ENCODE peak calls at places on chromosome 11, in four cellular contexts. Z, B, M and E are unnamed samples.

GRCh38 chr11:104091281-104092071 is 55.0 kb downstream of the DDI1 start:
- DNase-seq in Z (no peak), B (no peak), M (no peak), E (no peak)

GRCh38 chr11:130383363-130384168 is 44.8 kb downstream of the ADAMTS8 start:
- DNase-seq in Z (peak; percentile 99), B (no peak), M (peak; percentile 77), E (no peak)

GRCh38 chr11:68015467-68015866 is 5.3 kb downstream of the ALDH3B1 start:
- DNase-seq in Z (no peak), B (no peak), M (no peak), E (no peak)

GRCh38 chr11:114343493-114343892 is 47.3 kb downstream of the NNMT start:
- DNase-seq in Z (no peak), B (no peak), M (no peak), E (no peak)

GRCh38 chr11:64607381-64608259 is 16.6 kb downstream of the SLC22A12 start:
- DNase-seq in Z (peak; percentile 4), B (no peak), M (peak; percentile 96), E (no peak)

GRCh38 chr11:114061053-114062049 is 1.8 kb downstream of the ZBTB16 start:
- DNase-seq in Z (peak; percentile 40), B (peak; percentile 48), M (peak; percentile 91), E (peak; percentile 45)

GRCh38 chr11:18706330-18707243 is 8.0 kb downstream of the TMEM86A start:
- DNase-seq in Z (no peak), B (peak; percentile 61), M (peak; percentile 89), E (peak; percentile 58)

GRCh38 chr11:118619444-118620205 is 12.2 kb downstream of the PHLDB1 start:
- DNase-seq in Z (peak; percentile 96), B (no peak), M (peak; percentile 95), E (no peak)

GRCh38 chr11:74185695-74186094 is 14.6 kb downstream of the PPME1 start:
- DNase-seq in Z (peak; percentile 37), B (no peak), M (peak; percentile 19), E (no peak)

GRCh38 chr11:75195164-75195962 is 44.5 kb downstream of the SLCO2B1 start:
- DNase-seq in Z (no peak), B (no peak), M (peak; percentile 73), E (no peak)

GRCh38 chr11:64742087-64742939 is 1.6 kb downstream of the RASGRP2 start:
- DNase-seq in Z (no peak), B (no peak), M (peak; percentile 94), E (peak; percentile 76)

GRCh38 chr11:77083553-77084245 is 16.9 kb downstream of the CAPN5 start:
- DNase-seq in Z (no peak), B (peak; percentile 19), M (peak; percentile 65), E (no peak)

GRCh38 chr11:93589347-93589746 is 46.2 kb upstream of the SMCO4 start:
- DNase-seq in Z (no peak), B (peak; percentile 30), M (no peak), E (no peak)

GRCh38 chr11:69080361-69080973 is 31.7 kb downstream of the TPCN2 start:
- DNase-seq in Z (peak; percentile 46), B (no peak), M (peak; percentile 97), E (no peak)

GRCh38 chr11:67665537-67666302 is 8.7 kb downstream of the ALDH3B2 start:
- DNase-seq in Z (no peak), B (peak; percentile 78), M (peak; percentile 57), E (peak; percentile 45)

GRCh38 chr11:103494491-103494890 is 385.3 kb downstream of the DYNC2H1 start:
- DNase-seq in Z (no peak), B (no peak), M (no peak), E (no peak)

GRCh38 chr11:65911682-65912568 is 6.9 kb downstream of the C11orf68 start:
- DNase-seq in Z (peak; percentile 73), B (no peak), M (peak; percentile 96), E (peak; percentile 17)

GRCh38 chr11:79400717-79401330 is 40.0 kb downstream of the TENM4 start:
- DNase-seq in Z (peak; percentile 38), B (peak; percentile 48), M (peak; percentile 72), E (no peak)

GRCh38 chr11:64725601-64726139 is 2.7 kb upstream of the NRXN2 start:
- DNase-seq in Z (no peak), B (no peak), M (peak; percentile 73), E (no peak)

GRCh38 chr11:123479048-123479837 is 49.2 kb downstream of the GRAMD1B start:
- DNase-seq in Z (no peak), B (no peak), M (peak; percentile 72), E (peak; percentile 34)

GRCh38 chr11:834371-835316 is 1.9 kb downstream of the CD151 start:
- DNase-seq in Z (peak; percentile 69), B (peak; percentile 80), M (peak; percentile 98), E (no peak)

GRCh38 chr11:115141715-115142114 is 362.5 kb downstream of the CADM1 start:
- DNase-seq in Z (no peak), B (no peak), M (no peak), E (no peak)

DNA sequence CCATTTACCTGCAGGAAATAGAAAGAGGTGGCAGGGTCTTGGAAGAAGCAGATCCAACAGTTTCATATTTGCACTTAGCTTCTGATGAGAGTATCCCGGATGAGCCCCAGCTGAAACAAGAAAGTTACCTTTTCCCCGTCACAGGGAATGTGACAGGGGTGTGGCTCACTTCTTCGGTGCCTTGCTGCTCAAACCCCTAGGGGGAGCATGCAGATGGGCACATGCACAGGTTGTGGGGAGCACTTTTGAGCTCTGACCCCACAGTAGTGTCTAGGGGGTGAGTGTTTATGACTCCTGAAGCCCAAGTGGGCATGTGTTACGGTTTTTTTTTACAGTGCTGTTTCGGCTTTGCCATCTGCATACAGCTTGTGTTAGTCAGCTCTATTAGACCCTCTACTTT is 1221.0 kb downstream of the JRKL start:
- DNase-seq in Z (no peak), B (no peak), M (no peak), E (no peak)
- TF ChIP-seq CTCF in Z (no peak), B (no peak), M (no peak), E (no peak)

GRCh38 chr11:8209208-8209807 is 40.5 kb upstream of the RIC3 start:
- DNase-seq in Z (no peak), B (peak; percentile 33), M (peak; percentile 54), E (no peak)
- TF ChIP-seq CTCF in Z (peak; percentile 36), B (no peak), M (peak; percentile 34), E (peak; percentile 76)

GRCh38 chr11:32428665-32429293 is 6.6 kb downstream of the WT1 start:
- DNase-seq in Z (no peak), B (no peak), M (peak; percentile 68), E (no peak)

GRCh38 chr11:32429477-32429876 is 5.9 kb downstream of the WT1 start:
- DNase-seq in Z (no peak), B (no peak), M (peak; percentile 73), E (no peak)

GRCh38 chr11:32431657-32432056 is 3.7 kb downstream of the WT1 start:
- DNase-seq in Z (no peak), B (no peak), M (no peak), E (no peak)

GRCh38 chr11:32432565-32433248 is 2.6 kb downstream of the WT1 start:
- DNase-seq in Z (no peak), B (no peak), M (no peak), E (no peak)

DNA sequence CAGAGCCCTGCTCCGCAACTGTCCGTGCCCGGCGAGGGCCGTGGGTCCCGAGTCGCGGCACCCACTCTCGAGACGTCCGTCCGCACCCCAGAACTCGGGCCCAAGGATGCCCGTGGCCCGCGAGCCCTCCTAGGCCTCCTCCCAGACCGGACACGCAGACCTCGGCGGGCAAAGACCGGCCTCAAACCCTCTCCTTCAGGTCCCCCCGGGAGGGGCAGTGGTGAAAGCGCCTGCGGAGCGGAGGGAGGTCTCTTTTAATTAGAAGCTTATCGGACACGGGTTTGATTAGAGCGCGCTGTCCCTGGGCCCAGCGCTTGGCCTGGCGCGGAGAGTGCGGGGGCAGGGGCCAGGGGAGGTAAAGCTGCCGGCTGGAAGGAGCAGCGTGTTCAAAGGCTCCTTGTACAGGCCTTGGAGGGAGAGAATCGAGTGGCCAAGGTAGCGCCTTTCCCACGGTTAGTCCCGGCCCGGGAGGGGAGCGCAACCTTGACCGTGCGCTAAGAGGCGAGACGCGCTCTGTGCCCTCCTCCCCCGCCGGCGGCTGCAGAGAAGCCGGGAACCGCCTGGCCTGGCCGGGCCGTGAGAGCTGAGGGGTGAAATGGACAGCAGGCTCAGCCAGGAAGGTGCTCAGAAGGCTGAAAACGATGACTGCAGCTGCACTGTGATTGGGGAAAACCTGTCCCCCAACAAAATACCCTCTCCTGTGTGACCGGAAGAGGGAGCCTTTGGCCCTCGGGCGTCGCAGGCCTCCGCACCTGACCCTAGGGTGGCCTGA is 4.6 kb downstream of the WT1 start:
- DNase-seq in Z (no peak), B (no peak), M (no peak), E (peak; percentile 68)
- TF ChIP-seq CTCF in Z (peak; percentile 33), B (no peak), M (no peak), E (no peak)

GRCh38 chr11:70503878-70504240 is 105.5 kb downstream of the CTTN start:
- DNase-seq in Z (no peak), B (no peak), M (peak; percentile 64), E (no peak)
- TF ChIP-seq CTCF in Z (peak; percentile 38), B (no peak), M (no peak), E (no peak)

GRCh38 chr11:9341638-9342137 is 27.3 kb upstream of the TMEM41B start:
- DNase-seq in Z (no peak), B (no peak), M (no peak), E (no peak)

GRCh38 chr11:9347100-9347499 is 32.7 kb upstream of the TMEM41B start:
- DNase-seq in Z (no peak), B (no peak), M (peak; percentile 50), E (no peak)

DNA sequence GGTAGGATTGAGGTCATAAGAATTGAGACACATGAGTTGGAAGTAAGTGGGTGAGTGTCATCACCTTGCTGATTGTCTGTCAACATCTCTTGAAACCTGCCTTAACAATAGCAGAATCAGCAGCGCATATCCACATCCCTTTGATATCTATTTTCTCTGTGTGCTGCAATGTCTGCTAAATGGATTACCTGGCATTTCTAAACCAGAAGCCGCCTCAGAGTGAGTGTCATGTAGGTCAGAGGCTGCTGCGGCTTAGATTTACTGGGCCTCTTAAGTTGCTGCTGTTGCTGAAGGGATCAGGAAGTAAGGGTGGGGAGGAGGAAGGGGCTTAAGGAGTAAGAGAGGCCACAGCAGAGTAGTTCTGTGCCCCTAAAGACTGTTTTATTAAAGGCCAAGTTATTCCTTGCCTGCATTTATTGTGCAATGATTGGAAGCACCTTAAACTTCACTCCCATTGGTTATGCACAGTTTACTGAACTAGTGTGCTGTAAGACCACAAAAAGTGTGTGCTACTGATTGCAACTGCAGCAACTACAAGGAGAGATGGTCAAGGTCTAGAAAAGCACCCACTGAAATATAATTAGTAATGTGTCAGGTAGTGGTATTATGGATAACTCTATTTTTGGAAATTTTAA is 29.8 kb upstream of the TMEM41B start:
- DNase-seq in Z (no peak), B (no peak), M (no peak), E (no peak)
- TF ChIP-seq CTCF in Z (no peak), B (no peak), M (no peak), E (no peak)

GRCh38 chr11:117316197-117316961 is at the start of gene BACE1:
- DNase-seq in Z (peak; percentile 86), B (peak; percentile 77), M (peak; percentile 98), E (no peak)
- TF ChIP-seq CTCF in Z (peak; percentile 65), B (no peak), M (peak; percentile 41), E (peak; percentile 12)